ENCODE peak calls at places on chromosomes 13 and 19, in four cellular contexts. U is activated T-helper 1 cell treated with Interleukin-2 at 50 U/mL for 16 hours, N is T-cell, V is AG04450. R is an unnamed sample.

GRCh38 chr13:28171266-28171665 is 32.9 kb downstream of the PAN3 start:
- DNase-seq in U (no peak), N (no peak), V (no peak), R (no peak)

GRCh38 chr13:75478659-75479058 is 3.3 kb downstream of the TBC1D4 start:
- DNase-seq in U (no peak), N (no peak), V (no peak), R (no peak)

GRCh38 chr19:53101518-53101917 is 1.7 kb downstream of the ZNF160 start:
- DNase-seq in U (no peak), N (no peak), V (no peak), R (no peak)

GRCh38 chr13:21347753-21348318 is 111.3 kb downstream of the ZDHHC20 start:
- DNase-seq in U (no peak), N (no peak), V (no peak), R (no peak)

GRCh38 chr19:4454952-4455738 is 2.4 kb downstream of the UBXN6 start:
- DNase-seq in U (no peak), N (no peak), V (no peak), R (no peak)

GRCh38 chr19:50565984-50566903 is 2.0 kb downstream of the LRRC4B start:
- DNase-seq in U (no peak), N (no peak), V (no peak), R (no peak)

GRCh38 chr19:54526972-54527371 is 24.3 kb downstream of the LAIR2 start:
- DNase-seq in U (no peak), N (no peak), V (no peak), R (no peak)

GRCh38 chr19:53308339-53308811 is 25.2 kb upstream of the ZNF845 start:
- DNase-seq in U (no peak), N (no peak), V (no peak), R (no peak)

GRCh38 chr19:294341-294818 is 3.2 kb upstream of the PLPP2 start:
- DNase-seq in U (no peak), N (no peak), V (no peak), R (no peak)

R was measured in suprapubic skin.